ENCODE peak calls at places on chromosomes 4 and X, in four cellular contexts. One of them, this sample, is unnamed.

GRCh38 chr4:3868146-3868840 is 102.1 kb downstream of the ADRA2C start:
- DNase-seq in A549: no peak
- DNase-seq in K562: peak
- DNase-seq in SK-N-SH: no peak
- DNase-seq in this sample: peak

GRCh38 chrX:118552501-118552900 is 56.9 kb downstream of the DOCK11 start:
- DNase-seq in A549: peak
- DNase-seq in K562: no peak
- DNase-seq in SK-N-SH: no peak
- DNase-seq in this sample: peak

GRCh38 chrX:11143931-11144678 is 33.0 kb downstream of the HCCS start:
- DNase-seq in A549: peak
- DNase-seq in K562: peak
- DNase-seq in SK-N-SH: peak
- DNase-seq in this sample: peak

GRCh38 chr4:8048856-8049686 is 109.4 kb upstream of the AFAP1 start:
- DNase-seq in A549: no peak
- DNase-seq in K562: no peak
- DNase-seq in SK-N-SH: no peak
- DNase-seq in this sample: no peak

GRCh38 chrX:53122013-53122412 is 28.1 kb downstream of the KANTR start:
- DNase-seq in A549: no peak
- DNase-seq in K562: no peak
- DNase-seq in SK-N-SH: no peak
- DNase-seq in this sample: no peak

GRCh38 chr4:138118270-138118669 is 123.9 kb downstream of the SLC7A11 start:
- DNase-seq in A549: no peak
- DNase-seq in K562: no peak
- DNase-seq in SK-N-SH: no peak
- DNase-seq in this sample: no peak

GRCh38 chr4:107034091-107034698 is 1.9 kb downstream of the DKK2 start:
- DNase-seq in A549: no peak
- DNase-seq in K562: no peak
- DNase-seq in SK-N-SH: peak
- DNase-seq in this sample: no peak

GRCh38 chr4:106473515-106473914 is 104.9 kb upstream of the GIMD1 start:
- DNase-seq in A549: no peak
- DNase-seq in K562: no peak
- DNase-seq in SK-N-SH: no peak
- DNase-seq in this sample: no peak

DNA sequence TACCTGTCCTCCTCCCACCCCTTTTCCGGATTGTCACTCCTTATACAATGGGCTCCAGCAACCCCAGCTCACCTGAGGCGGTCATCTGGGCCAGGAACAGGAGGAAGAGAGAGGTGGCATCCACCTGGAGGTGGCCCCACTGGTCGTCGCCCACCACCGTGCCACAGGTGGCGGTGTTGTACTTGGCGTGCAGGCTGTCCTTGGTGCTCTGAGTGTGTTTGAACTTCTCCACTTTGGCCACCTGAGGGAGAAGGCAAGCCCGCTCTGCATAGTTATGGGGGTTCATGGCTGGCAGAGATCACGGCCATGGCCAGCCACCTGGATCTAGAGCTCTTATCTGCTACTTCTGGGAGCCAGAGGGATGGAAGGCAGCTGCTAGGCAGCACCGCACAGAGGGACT is 32.9 kb downstream of the PHKA2 start:
- DNase-seq in A549: no peak
- DNase-seq in K562: no peak
- DNase-seq in SK-N-SH: no peak
- DNase-seq in this sample: no peak
- TF ChIP-seq RCOR1 in A549: no peak
- TF ChIP-seq RCOR1 in K562: no peak
- TF ChIP-seq RCOR1 in SK-N-SH: no peak
- TF ChIP-seq RCOR1 in this sample: no peak

DNA sequence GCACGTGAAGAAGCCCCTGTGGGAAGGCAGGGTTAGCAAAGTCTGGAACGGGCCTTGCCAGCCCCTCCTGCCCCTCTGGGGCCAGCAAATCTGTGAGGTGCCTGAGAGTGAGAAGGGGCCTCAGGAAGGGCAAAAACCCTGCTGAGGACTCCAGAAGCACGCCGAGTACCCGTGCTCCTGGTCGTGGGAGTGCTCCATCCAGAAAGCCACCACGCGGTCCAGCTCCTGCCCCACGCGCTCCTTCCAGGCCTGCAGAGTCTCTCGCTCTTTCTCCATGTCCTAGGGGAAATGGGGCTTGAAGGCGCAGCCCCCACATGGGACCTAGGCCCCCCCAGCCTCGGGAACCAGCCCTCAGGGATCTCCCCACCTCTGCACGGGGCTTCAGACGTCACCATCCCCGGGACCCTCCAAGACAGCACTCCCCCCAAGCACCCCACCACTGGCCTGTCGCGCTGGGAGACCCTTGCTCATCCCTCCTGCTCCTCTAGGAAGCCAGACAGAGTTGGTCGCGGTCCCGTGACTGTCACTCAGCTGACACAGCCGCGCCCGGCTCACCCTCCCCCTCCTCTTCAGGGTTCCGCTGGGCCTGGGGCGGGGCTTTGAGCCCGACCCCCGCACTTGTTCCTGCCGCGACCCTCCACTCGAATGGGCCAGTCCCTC is at the start of gene RENBP:
- DNase-seq in A549: no peak
- DNase-seq in K562: peak
- DNase-seq in SK-N-SH: peak
- DNase-seq in this sample: no peak
- TF ChIP-seq RCOR1 in A549: no peak
- TF ChIP-seq RCOR1 in K562: no peak
- TF ChIP-seq RCOR1 in SK-N-SH: no peak
- TF ChIP-seq RCOR1 in this sample: no peak

GRCh38 chrX:77528034-77528433 is 80.8 kb downstream of the FGF16 start:
- DNase-seq in A549: no peak
- DNase-seq in K562: peak
- DNase-seq in SK-N-SH: peak
- DNase-seq in this sample: no peak

GRCh38 chrX:77527233-77528001 is 80.2 kb downstream of the FGF16 start:
- DNase-seq in A549: no peak
- DNase-seq in K562: peak
- DNase-seq in SK-N-SH: peak
- DNase-seq in this sample: no peak
- TF ChIP-seq RCOR1 in A549: no peak
- TF ChIP-seq RCOR1 in K562: no peak
- TF ChIP-seq RCOR1 in SK-N-SH: no peak
- TF ChIP-seq RCOR1 in this sample: no peak

DNA sequence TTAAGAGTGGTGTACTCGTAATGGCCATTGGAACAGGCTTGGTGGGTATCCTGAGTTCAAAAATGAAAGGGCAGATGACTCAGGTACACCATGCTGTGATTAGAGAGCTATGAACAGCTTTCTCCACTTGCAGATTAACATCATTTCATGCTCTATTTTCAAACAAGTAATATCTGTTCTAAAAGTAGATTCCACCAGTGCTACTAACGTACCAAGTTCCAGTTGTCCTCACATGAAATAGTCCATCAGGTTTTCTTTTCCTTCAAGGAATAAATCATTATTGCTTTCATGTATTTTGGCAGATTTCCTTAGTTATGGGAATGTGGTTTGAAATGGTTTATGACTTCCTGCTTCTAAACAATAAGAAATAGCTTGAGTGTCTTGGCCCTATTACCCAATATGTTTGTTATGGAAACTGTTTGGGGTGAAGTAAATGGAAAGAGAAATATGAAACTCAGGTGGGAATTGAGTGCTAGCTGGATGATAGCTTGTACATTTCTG is 49.9 kb downstream of the PCDH7 start:
- DNase-seq in A549: no peak
- DNase-seq in K562: no peak
- DNase-seq in SK-N-SH: no peak
- DNase-seq in this sample: peak
- TF ChIP-seq RCOR1 in A549: no peak
- TF ChIP-seq RCOR1 in K562: no peak
- TF ChIP-seq RCOR1 in SK-N-SH: no peak
- TF ChIP-seq RCOR1 in this sample: no peak

GRCh38 chr4:40619600-40619999 is 10.1 kb downstream of the RBM47 start:
- DNase-seq in A549: no peak
- DNase-seq in K562: no peak
- DNase-seq in SK-N-SH: no peak
- DNase-seq in this sample: no peak

GRCh38 chr4:40622913-40623312 is 6.8 kb downstream of the RBM47 start:
- DNase-seq in A549: no peak
- DNase-seq in K562: no peak
- DNase-seq in SK-N-SH: no peak
- DNase-seq in this sample: peak

GRCh38 chr4:40621229-40621591 is 8.5 kb downstream of the RBM47 start:
- DNase-seq in A549: no peak
- DNase-seq in K562: no peak
- DNase-seq in SK-N-SH: no peak
- DNase-seq in this sample: no peak

GRCh38 chr4:40623707-40624106 is 6.0 kb downstream of the RBM47 start:
- DNase-seq in A549: no peak
- DNase-seq in K562: no peak
- DNase-seq in SK-N-SH: no peak
- DNase-seq in this sample: no peak

DNA sequence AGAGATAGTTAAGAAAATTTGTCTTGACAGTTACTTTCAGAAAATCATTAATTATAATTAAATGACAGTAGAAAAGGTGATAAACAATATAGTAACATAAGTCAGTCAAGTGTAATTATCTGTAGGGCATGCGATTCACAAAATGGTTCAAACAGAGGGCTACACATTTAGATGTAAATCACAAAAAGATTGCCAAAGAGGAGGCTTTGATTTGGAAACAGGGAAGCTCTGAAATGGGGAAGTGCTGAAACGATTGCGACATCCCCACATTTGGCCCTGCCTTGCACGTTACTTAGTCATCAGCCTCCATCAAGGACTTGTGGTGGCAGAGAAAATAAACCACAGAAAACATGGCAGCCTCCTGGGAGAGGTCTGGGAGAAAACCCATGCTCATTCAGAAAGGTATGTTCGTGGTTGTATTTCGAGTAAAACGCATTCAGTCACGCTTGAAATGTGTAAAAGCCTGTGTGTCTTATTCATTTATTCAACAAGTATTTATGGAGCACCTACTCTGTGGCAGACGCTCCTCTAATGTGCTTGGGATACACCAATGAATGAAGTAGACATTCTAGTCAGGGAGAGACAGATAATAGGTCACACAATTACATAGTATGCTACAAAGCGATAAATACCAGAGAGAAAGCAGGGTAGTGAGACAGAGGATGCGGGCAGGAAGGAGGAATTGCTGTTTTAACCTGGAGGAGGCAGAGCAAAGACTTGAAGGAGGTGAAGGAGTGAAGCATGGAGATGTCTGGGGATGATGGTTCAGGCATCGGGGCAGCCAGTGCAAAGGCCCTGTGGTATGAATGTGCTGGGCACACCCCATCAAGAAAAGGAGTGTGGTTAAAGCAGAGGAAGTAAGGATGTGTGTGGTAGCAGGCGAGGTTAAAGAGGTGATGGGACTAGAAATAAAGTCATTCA is 7.8 kb downstream of the RBM47 start:
- DNase-seq in A549: peak
- DNase-seq in K562: no peak
- DNase-seq in SK-N-SH: no peak
- DNase-seq in this sample: peak
- TF ChIP-seq RCOR1 in A549: no peak
- TF ChIP-seq RCOR1 in K562: peak
- TF ChIP-seq RCOR1 in SK-N-SH: no peak
- TF ChIP-seq RCOR1 in this sample: no peak

GRCh38 chrX:49876750-49877149 is 2.5 kb upstream of the USP27X start:
- DNase-seq in A549: peak
- DNase-seq in K562: peak
- DNase-seq in SK-N-SH: peak
- DNase-seq in this sample: peak
- TF ChIP-seq RCOR1 in A549: no peak
- TF ChIP-seq RCOR1 in K562: no peak
- TF ChIP-seq RCOR1 in SK-N-SH: no peak
- TF ChIP-seq RCOR1 in this sample: no peak

GRCh38 chrX:34778961-34779360 is 121.9 kb upstream of the TMEM47 start:
- DNase-seq in A549: no peak
- DNase-seq in K562: no peak
- DNase-seq in SK-N-SH: no peak
- DNase-seq in this sample: peak
- TF ChIP-seq RCOR1 in A549: no peak
- TF ChIP-seq RCOR1 in K562: no peak
- TF ChIP-seq RCOR1 in SK-N-SH: no peak
- TF ChIP-seq RCOR1 in this sample: no peak

DNA sequence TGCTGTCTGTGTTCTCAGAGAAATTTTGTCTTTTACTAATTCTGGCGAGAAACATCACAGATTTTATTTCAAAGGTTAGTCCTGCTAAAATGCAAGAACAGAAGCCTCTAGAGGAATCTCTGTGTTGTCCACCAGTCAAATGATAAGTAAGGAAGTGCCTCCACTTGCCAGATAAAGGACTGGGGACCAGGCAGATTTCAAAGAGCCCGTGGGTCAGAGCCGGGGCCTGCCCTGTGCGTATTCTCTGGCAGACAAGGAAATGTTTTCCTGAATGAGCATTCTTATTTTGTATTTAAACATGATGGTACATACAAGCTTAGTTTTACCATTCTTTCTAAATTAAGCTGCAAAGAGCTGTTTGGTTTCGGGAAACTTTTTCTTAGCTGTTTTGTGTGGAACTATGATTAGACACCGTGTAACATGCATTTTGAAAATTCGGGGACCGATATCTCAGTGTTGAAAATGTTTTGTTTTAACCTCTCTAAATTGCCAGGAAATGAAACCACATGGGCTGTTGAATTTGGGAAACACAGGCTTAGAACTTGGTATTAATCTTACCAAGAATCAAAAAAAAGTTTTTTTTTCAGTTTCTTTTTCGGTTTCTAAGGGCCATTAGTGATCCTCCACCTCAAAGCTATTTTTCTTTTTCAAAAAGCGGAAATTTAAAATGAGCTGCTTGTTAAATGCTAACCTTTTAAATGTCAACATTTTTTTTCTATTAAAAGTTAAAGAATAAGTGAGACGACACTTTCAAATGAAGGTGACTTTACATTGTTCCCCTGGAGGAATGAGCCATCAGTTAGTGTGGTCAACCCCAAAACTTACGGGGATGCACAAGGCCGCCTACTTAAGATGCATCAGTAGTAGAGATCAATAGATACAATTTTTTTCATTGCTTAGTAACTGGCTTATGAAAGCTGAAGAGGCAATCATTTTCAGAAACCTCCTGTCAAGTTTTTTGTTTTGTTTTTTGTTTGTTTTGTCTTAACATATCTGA is 89.6 kb upstream of the MTM1 start:
- DNase-seq in A549: no peak
- DNase-seq in K562: no peak
- DNase-seq in SK-N-SH: no peak
- DNase-seq in this sample: no peak
- TF ChIP-seq RCOR1 in A549: no peak
- TF ChIP-seq RCOR1 in K562: no peak
- TF ChIP-seq RCOR1 in SK-N-SH: no peak
- TF ChIP-seq RCOR1 in this sample: no peak

DNA sequence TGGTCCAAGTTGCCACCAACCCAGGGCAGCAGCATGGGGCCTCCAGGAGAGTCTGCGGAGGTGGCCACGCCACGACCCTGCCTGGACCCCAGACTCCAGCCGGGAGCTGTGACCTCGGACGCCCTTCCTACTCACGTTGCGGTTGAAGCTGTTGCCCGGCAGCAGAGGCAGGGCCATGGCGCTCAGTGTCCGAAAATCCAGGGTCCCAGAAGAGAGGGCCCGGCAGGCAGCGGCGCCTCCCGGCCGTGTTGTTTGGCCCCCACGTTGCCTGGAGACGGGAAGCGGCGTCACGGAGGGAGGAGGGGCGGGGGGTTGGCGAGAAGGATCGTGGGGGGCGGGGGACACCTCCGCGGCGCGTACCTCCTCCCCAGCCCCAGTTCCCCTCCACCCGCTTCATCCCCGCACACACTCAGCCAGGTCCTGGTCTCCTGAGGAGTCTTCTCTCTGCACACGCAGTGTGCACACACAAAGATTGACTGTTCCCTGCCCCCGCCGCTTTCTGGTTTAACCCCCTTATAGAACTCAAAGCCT is at the start of gene EFHC2:
- DNase-seq in A549: peak
- DNase-seq in K562: peak
- DNase-seq in SK-N-SH: peak
- DNase-seq in this sample: no peak
- TF ChIP-seq RCOR1 in A549: no peak
- TF ChIP-seq RCOR1 in K562: no peak
- TF ChIP-seq RCOR1 in SK-N-SH: no peak
- TF ChIP-seq RCOR1 in this sample: no peak

This sample was measured in IMR-90.